ENCODE peak calls at places on chromosomes 1 and 21, in ten cellular contexts. I is Right ventricle myocardium superior, D is lower lobe of right lung, C is NCI-H2081, R is NCI-H510A treated with DMSO at 0.1 percent for 48 hours, S is AG08395, K is lung microvascular endothelial cell, E is lung, X is fibroblast of gingiva, Y is trophoblast cell. F is an unnamed sample.

GRCh38 chr1:1109743-1110142 is 6.1 kb downstream of the C1orf159 start:
- DNase-seq in C (no peak), X (no peak), Y (no peak), D (peak; percentile 36), R (no peak), S (no peak), I (peak; percentile 25), E (no peak), K (peak; percentile 20), F (no peak)

GRCh38 chr1:165257969-165258459 is 98.5 kb downstream of the LMX1A start:
- DNase-seq in E (peak; percentile 49), Y (peak; percentile 62), I (peak; percentile 46), R (peak; percentile 71), S (peak; percentile 73), K (peak; percentile 75), D (peak; percentile 47), X (peak; percentile 17), C (peak; percentile 95), F (no peak)

GRCh38 chr1:200029624-200030074 is 2.1 kb downstream of the NR5A2 start:
- DNase-seq in E (no peak), X (no peak), C (peak; percentile 60), R (peak; percentile 55), S (no peak), K (no peak), D (no peak), I (no peak), Y (no peak), F (no peak)

GRCh38 chr1:243343970-243344749 is 88.3 kb downstream of the SDCCAG8 start:
- DNase-seq in K (peak; percentile 66), Y (no peak), C (peak; percentile 84), X (peak; percentile 19), S (peak; percentile 44), D (no peak), I (no peak), R (peak; percentile 25), E (no peak), F (no peak)

GRCh38 chr1:55038552-55038838 is 853 bp upstream of the PCSK9 start:
- DNase-seq in C (no peak), I (no peak), K (no peak), X (no peak), S (no peak), R (no peak), E (no peak), Y (no peak), D (no peak), F (no peak)

GRCh38 chr1:51192213-51192843 is 43.7 kb upstream of the RNF11 start:
- DNase-seq in I (peak; percentile 45), Y (peak; percentile 66), S (peak; percentile 79), X (peak; percentile 77), D (peak; percentile 68), E (peak; percentile 81), C (peak; percentile 77), K (peak; percentile 50), R (peak; percentile 50), F (no peak)

GRCh38 chr1:26122988-26123973 is 11.7 kb downstream of the PDIK1L start:
- DNase-seq in I (no peak), R (no peak), K (peak; percentile 38), E (no peak), S (peak; percentile 52), C (no peak), D (no peak), Y (peak; percentile 53), X (no peak), F (no peak)

GRCh38 chr1:26690157-26690556 is 5.7 kb upstream of the ARID1A start:
- DNase-seq in X (no peak), R (no peak), E (no peak), K (peak; percentile 87), I (no peak), Y (no peak), C (no peak), D (no peak), S (no peak), F (no peak)

GRCh38 chr1:24138481-24139158 is 4.3 kb downstream of the IL22RA1 start:
- DNase-seq in R (no peak), E (no peak), Y (no peak), D (no peak), I (no peak), X (no peak), S (no peak), K (no peak), C (no peak), F (no peak)

GRCh38 chr1:21042920-21043605 is 133.6 kb downstream of the EIF4G3 start:
- DNase-seq in X (peak; percentile 77), K (no peak), R (no peak), C (no peak), S (peak; percentile 25), D (no peak), E (no peak), I (no peak), Y (no peak), F (no peak)

GRCh38 chr1:39901486-39902120 is at the start of gene MYCL:
- DNase-seq in D (peak; percentile 92), S (peak; percentile 54), X (peak; percentile 39), K (peak; percentile 81), Y (peak; percentile 76), I (peak; percentile 81), R (peak; percentile 100), E (peak; percentile 88), C (peak; percentile 92), F (no peak)

GRCh38 chr1:2194319-2194897 is at the start of gene FAAP20:
- DNase-seq in C (peak; percentile 50), K (peak; percentile 73), Y (peak; percentile 42), E (no peak), R (peak; percentile 75), X (peak; percentile 56), I (peak; percentile 82), S (peak; percentile 83), D (no peak), F (no peak)

GRCh38 chr1:26787381-26787705 is 407 bp upstream of the PIGV start:
- DNase-seq in Y (peak; percentile 71), X (no peak), R (peak; percentile 77), C (no peak), S (no peak), D (no peak), I (no peak), E (peak; percentile 32), K (no peak), F (no peak)

GRCh38 chr1:239260779-239261286 is 125.5 kb upstream of the CHRM3 start:
- DNase-seq in X (no peak), Y (no peak), K (no peak), C (no peak), E (no peak), S (no peak), D (no peak), R (no peak), I (no peak), F (no peak)

GRCh38 chr1:25033828-25034451 is 103.9 kb upstream of the RUNX3 start:
- DNase-seq in R (no peak), D (peak; percentile 80), Y (peak; percentile 20), X (no peak), K (no peak), E (peak; percentile 55), S (no peak), C (no peak), I (peak; percentile 72), F (no peak)

GRCh38 chr1:151885479-151885878 is 23.8 kb downstream of the THEM4 start:
- DNase-seq in S (no peak), K (no peak), D (no peak), R (no peak), E (no peak), Y (no peak), X (peak; percentile 26), C (no peak), I (no peak), F (no peak)

GRCh38 chr21:44582055-44582454 is 1.7 kb upstream of the KRTAP10-5 start:
- DNase-seq in E (no peak), R (peak; percentile 11), C (no peak), S (no peak), Y (no peak), X (no peak), I (no peak), K (no peak), D (no peak), F (no peak)

GRCh38 chr1:221069178-221069903 is 190.1 kb downstream of the HLX start:
- DNase-seq in I (no peak), R (no peak), E (no peak), X (no peak), Y (no peak), K (no peak), S (no peak), C (no peak), D (no peak), F (no peak)

GRCh38 chr1:110292327-110292741 is 46.8 kb upstream of the RBM15 start:
- DNase-seq in Y (no peak), C (no peak), S (peak; percentile 67), I (no peak), R (peak; percentile 91), D (no peak), E (no peak), K (no peak), X (peak; percentile 23), F (no peak)

GRCh38 chr1:165356876-165357275 is 361 bp upstream of the LMX1A start:
- DNase-seq in C (no peak), X (no peak), Y (no peak), D (no peak), K (no peak), R (no peak), S (no peak), I (no peak), E (no peak), F (peak; percentile 62)

GRCh38 chr1:35539073-35539823 is 18.0 kb downstream of the KIAA0319L start:
- DNase-seq in X (peak; percentile 41), R (no peak), E (no peak), C (no peak), K (peak; percentile 64), Y (no peak), I (no peak), D (no peak), S (peak; percentile 29), F (no peak)

GRCh38 chr1:111563619-111564018 is 56.0 kb upstream of the RAP1A start:
- DNase-seq in Y (no peak), S (peak; percentile 56), C (no peak), R (no peak), X (no peak), I (no peak), E (no peak), D (no peak), K (no peak), F (peak; percentile 24)

GRCh38 chr21:28615276-28615675 is 377.4 kb downstream of the LTN1 start:
- DNase-seq in K (no peak), I (no peak), E (no peak), S (peak; percentile 80), X (peak; percentile 30), Y (peak; percentile 7), D (no peak), R (no peak), C (no peak), F (no peak)

GRCh38 chr21:31457675-31458074 is 113.6 kb upstream of the TIAM1 start:
- DNase-seq in R (no peak), D (no peak), C (no peak), K (no peak), E (no peak), I (no peak), X (no peak), S (no peak), Y (no peak), F (no peak)

GRCh38 chr1:232384172-232384571 is 245.8 kb downstream of the SIPA1L2 start:
- DNase-seq in I (no peak), E (no peak), K (no peak), R (no peak), D (no peak), C (no peak), X (no peak), S (no peak), Y (no peak), F (no peak)

GRCh38 chr1:75992312-75992711 is 60.1 kb upstream of the ASB17 start:
- DNase-seq in Y (no peak), S (no peak), R (no peak), I (no peak), D (no peak), K (no peak), X (peak; percentile 6), C (no peak), E (no peak), F (no peak)

GRCh38 chr21:35399002-35399401 is 349.9 kb upstream of the RUNX1 start:
- DNase-seq in K (no peak), E (no peak), S (no peak), D (no peak), Y (no peak), R (no peak), C (no peak), X (no peak), I (no peak), F (no peak)

GRCh38 chr1:16716691-16717173 is 23.6 kb upstream of the RNU1-4 start:
- DNase-seq in S (no peak), K (no peak), I (no peak), D (no peak), C (no peak), Y (peak; percentile 84), R (no peak), X (no peak), E (no peak), F (peak; percentile 93)